ENCODE peak calls at places on chromosomes 3 and 15, in eight cellular contexts. N, T, B, U, G, L, F and D are unnamed samples.

GRCh38 chr3:115165701-115166100 is 18.6 kb upstream of the ZBTB20 start:
- ATAC-seq in N (no peak), T (no peak), B (no peak), U (no peak), G (no peak), L (no peak), F (no peak), D (no peak)

GRCh38 chr3:111720681-111721380 is 125.7 kb upstream of the ZBED2 start:
- ATAC-seq in N (no peak), T (no peak), B (no peak), U (no peak), G (no peak), L (no peak), F (no peak), D (no peak)

GRCh38 chr3:90011596-90011995 is 904.2 kb downstream of the EPHA3 start:
- ATAC-seq in N (no peak), T (no peak), B (peak), U (no peak), G (peak), L (no peak), F (no peak), D (no peak)

GRCh38 chr3:189789432-189789831 is 158.2 kb downstream of the TP63 start:
- ATAC-seq in N (no peak), T (no peak), B (no peak), U (no peak), G (no peak), L (no peak), F (no peak), D (no peak)

GRCh38 chr3:10474439-10474723 is 31.0 kb downstream of the ATP2B2 start:
- ATAC-seq in N (no peak), T (no peak), B (no peak), U (no peak), G (no peak), L (no peak), F (no peak), D (no peak)

GRCh38 chr3:186247821-186248814 is 113.9 kb downstream of the DGKG start:
- ATAC-seq in N (no peak), T (peak), B (no peak), U (no peak), G (peak), L (no peak), F (no peak), D (peak)

GRCh38 chr3:26657406-26657976 is 34.9 kb downstream of the LRRC3B start:
- ATAC-seq in N (no peak), T (no peak), B (no peak), U (no peak), G (no peak), L (no peak), F (no peak), D (no peak)

GRCh38 chr3:20071182-20071581 is 30.9 kb downstream of the KAT2B start:
- ATAC-seq in N (no peak), T (no peak), B (no peak), U (no peak), G (no peak), L (no peak), F (no peak), D (no peak)

GRCh38 chr3:94146455-94146854 is 83.6 kb downstream of the NSUN3 start:
- ATAC-seq in N (no peak), T (no peak), B (no peak), U (no peak), G (no peak), L (no peak), F (peak), D (no peak)

GRCh38 chr3:122893282-122893681 is 98.4 kb downstream of the SLC49A4 start:
- ATAC-seq in N (peak), T (no peak), B (peak), U (no peak), G (peak), L (peak), F (no peak), D (no peak)

GRCh38 chr3:123275691-123276090 is 73.9 kb downstream of the SEC22A start:
- ATAC-seq in N (no peak), T (peak), B (no peak), U (no peak), G (no peak), L (no peak), F (no peak), D (no peak)

GRCh38 chr3:43503067-43503728 is 118.6 kb downstream of the ANO10 start:
- ATAC-seq in N (peak), T (no peak), B (no peak), U (peak), G (peak), L (peak), F (peak), D (no peak)

GRCh38 chr3:29637093-29637492 is 356.2 kb downstream of the RBMS3 start:
- ATAC-seq in N (no peak), T (no peak), B (no peak), U (no peak), G (peak), L (no peak), F (no peak), D (no peak)

GRCh38 chr3:173743111-173743510 is 345.6 kb downstream of the NLGN1 start:
- ATAC-seq in N (no peak), T (no peak), B (no peak), U (no peak), G (no peak), L (no peak), F (no peak), D (no peak)

GRCh38 chr3:143707848-143708247 is 140.4 kb downstream of the SLC9A9 start:
- ATAC-seq in N (no peak), T (no peak), B (no peak), U (no peak), G (no peak), L (no peak), F (no peak), D (no peak)

GRCh38 chr3:13294442-13295351 is 125.4 kb downstream of the NUP210 start:
- ATAC-seq in N (no peak), T (no peak), B (no peak), U (no peak), G (peak), L (no peak), F (no peak), D (no peak)
- H3K4me3 ChIP-seq in N (no peak), T (no peak), B (no peak), U (no peak), G (no peak), L (no peak), F (no peak), D (no peak)

DNA sequence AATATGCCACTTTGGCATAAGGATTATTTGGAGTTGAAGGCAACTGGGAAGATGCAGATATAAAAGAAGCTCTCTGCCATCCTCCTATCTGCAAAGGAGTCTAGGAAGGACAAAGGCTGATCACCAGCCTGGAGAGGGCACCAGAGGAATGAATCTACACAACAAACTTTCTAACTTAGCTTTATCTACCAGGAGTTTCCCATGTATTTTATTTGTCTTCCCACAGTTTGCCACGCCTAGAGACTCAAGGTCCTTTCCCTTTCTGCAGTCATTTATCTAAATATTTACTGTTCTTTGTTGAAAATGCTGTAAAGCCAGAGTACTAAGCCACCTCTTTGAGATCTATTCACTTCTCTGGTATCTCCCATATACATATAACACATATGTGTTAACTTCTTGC is 32.2 kb downstream of the GPR176 start:
- ATAC-seq in N (peak), T (peak), B (peak), U (peak), G (peak), L (peak), F (peak), D (no peak)
- TF ChIP-seq CTCF in N (peak), T (peak), B (peak), U (peak), G (peak), L (peak), F (peak), D (peak)

DNA sequence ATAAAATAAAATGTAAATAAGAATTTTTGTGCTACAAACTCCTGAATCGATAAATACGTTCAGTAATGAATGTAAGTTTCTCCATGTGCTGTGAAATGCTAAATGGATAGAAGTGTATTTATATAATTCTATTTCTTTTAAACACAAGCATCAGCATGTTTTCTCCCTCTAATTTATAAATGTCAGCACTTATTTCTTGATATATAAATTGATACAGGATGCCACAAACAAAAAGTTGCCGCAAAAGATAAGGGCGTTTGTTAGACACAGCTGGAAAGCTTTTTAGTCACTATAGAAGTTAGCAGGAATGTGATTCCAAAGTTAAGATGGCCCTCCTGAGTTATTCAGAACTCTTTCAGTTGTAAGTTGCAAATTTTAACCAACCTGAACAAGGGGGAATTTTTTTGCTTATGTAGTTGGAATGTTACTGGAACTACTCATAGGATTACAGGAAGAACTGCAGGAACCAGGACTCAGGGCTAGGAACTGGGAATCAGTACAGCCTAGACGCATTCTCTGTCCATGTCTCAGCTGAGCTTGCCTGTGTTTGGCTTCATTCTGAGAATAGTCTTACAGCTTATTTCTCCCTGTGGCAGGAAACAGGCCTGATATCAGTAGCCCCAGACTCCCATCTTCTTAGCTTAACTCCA is 166.3 kb downstream of the VGLL4 start:
- ATAC-seq in N (peak), T (peak), B (no peak), U (no peak), G (no peak), L (no peak), F (peak), D (peak)
- TF ChIP-seq POLR2AphosphoS5 in N (no peak), T (no peak), B (no peak), U (no peak), G (no peak), L (no peak), F (no peak), D (peak)

DNA sequence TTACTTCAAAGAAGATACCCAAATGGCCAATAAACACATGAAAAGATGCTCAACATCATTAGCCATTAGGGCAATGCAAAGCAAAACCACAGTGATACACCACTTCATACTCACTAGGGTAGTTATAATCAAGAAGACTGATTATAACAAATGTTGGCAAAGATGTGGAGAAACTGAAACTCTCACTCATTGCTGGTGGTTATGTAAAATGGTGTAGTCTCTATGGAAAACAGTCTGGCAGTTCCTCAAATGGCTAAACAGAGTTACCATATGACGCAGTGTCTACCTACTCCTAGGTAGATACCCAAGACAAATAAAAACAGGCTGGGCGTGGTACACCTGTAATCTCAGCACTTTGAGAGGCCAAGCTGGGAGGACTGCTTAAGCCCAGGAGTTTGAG is 3.5 kb upstream of the ZFAND6 start:
- ATAC-seq in N (no peak), T (no peak), B (no peak), U (no peak), G (peak), L (no peak), F (no peak), D (no peak)
- H3K4me3 ChIP-seq in N (no peak), T (no peak), B (no peak), U (no peak), G (no peak), L (no peak), F (no peak), D (no peak)

GRCh38 chr3:155078959-155079794 is 942 bp upstream of the MME start:
- ATAC-seq in N (peak), T (no peak), B (peak), U (peak), G (no peak), L (no peak), F (peak), D (peak)
- TF ChIP-seq CTCF in N (no peak), T (no peak), B (no peak), U (no peak), G (no peak), L (no peak), F (no peak), D (no peak)

GRCh38 chr15:74789741-74790079 is 7.8 kb downstream of the CSK start:
- ATAC-seq in N (no peak), T (no peak), B (no peak), U (no peak), G (no peak), L (no peak), F (no peak), D (no peak)

GRCh38 chr15:74789171-74789627 is 7.3 kb downstream of the CSK start:
- ATAC-seq in N (no peak), T (no peak), B (no peak), U (no peak), G (peak), L (peak), F (peak), D (no peak)

GRCh38 chr15:74791007-74791406 is 9.1 kb downstream of the CSK start:
- ATAC-seq in N (no peak), T (no peak), B (no peak), U (no peak), G (no peak), L (no peak), F (no peak), D (no peak)

GRCh38 chr15:74791667-74792066 is 9.8 kb downstream of the CSK start:
- ATAC-seq in N (no peak), T (no peak), B (no peak), U (no peak), G (no peak), L (no peak), F (no peak), D (no peak)

GRCh38 chr15:74790080-74790916 is 8.4 kb downstream of the CSK start:
- ATAC-seq in N (no peak), T (no peak), B (no peak), U (no peak), G (peak), L (no peak), F (no peak), D (peak)
- TF ChIP-seq POLR2AphosphoS5 in N (no peak), T (peak), B (no peak), U (no peak), G (peak), L (no peak), F (no peak), D (peak)

GRCh38 chr15:96353378-96353930 is 23.0 kb downstream of the NR2F2 start:
- ATAC-seq in N (no peak), T (no peak), B (no peak), U (no peak), G (no peak), L (no peak), F (no peak), D (no peak)

GRCh38 chr15:96356494-96357455 is 26.3 kb downstream of the NR2F2 start:
- ATAC-seq in N (peak), T (peak), B (peak), U (peak), G (peak), L (peak), F (peak), D (peak)

GRCh38 chr15:96354731-96355560 is 24.4 kb downstream of the NR2F2 start:
- ATAC-seq in N (no peak), T (no peak), B (peak), U (peak), G (peak), L (no peak), F (no peak), D (peak)

GRCh38 chr15:96353931-96354730 is 23.6 kb downstream of the NR2F2 start:
- ATAC-seq in N (peak), T (peak), B (peak), U (peak), G (peak), L (no peak), F (peak), D (peak)

DNA sequence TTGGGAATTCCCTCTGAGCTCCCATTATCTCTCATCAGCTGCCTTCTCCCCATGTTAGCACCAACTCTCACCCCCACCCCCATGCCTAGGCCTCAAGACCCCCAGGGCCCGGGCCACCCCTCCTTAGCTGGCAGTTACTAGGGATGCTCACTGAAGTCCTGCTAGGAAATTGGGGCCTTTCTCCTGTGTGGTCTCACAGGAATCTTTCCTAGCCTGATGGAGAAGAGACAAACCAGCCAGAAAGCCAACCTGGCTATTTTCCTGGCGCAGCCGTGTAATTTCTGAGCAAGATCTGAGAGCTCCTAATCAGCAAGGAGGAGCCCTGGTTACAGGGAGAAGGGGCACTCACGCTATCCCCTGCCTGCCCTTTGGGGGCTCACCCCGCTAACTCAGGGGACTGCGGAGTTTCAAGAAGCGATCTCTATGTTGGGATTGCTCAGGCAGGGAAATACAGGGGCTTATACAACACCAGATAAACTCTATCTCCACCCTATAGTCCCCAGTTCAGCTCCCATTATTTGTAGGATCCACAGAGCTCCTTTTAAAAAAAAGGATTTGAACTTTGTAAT is 25.1 kb downstream of the NR2F2 start:
- ATAC-seq in N (no peak), T (no peak), B (no peak), U (no peak), G (no peak), L (no peak), F (no peak), D (no peak)
- H3K4me3 ChIP-seq in N (no peak), T (no peak), B (no peak), U (no peak), G (no peak), L (no peak), F (no peak), D (no peak)

GRCh38 chr15:41972341-41973237 is at the start of gene EHD4:
- ATAC-seq in N (peak), T (peak), B (peak), U (peak), G (peak), L (peak), F (peak), D (peak)
- TF ChIP-seq CTCF in N (peak), T (peak), B (peak), U (no peak), G (peak), L (peak), F (peak), D (peak)